ENCODE peak calls at places on chromosomes 2 and 18, in ten cellular contexts. Q, L, U, X, W, A, C, Y, S and K are unnamed samples.

GRCh38 chr2:181070119-181070833 is 89.9 kb downstream of the UBE2E3 start:
- DNase-seq in Q (no peak), L (peak), U (no peak), X (no peak), W (no peak), A (no peak), C (no peak), Y (no peak), S (peak), K (no peak)

GRCh38 chr2:130896813-130897212 is 60.1 kb downstream of the ARHGEF4 start:
- DNase-seq in Q (no peak), L (no peak), U (no peak), X (no peak), W (no peak), A (no peak), C (no peak), Y (no peak), S (no peak), K (no peak)

GRCh38 chr2:12271589-12271984 is 445.1 kb upstream of the TRIB2 start:
- DNase-seq in Q (no peak), L (no peak), U (no peak), X (no peak), W (no peak), A (no peak), C (no peak), Y (no peak), S (no peak), K (no peak)

GRCh38 chr2:7974936-7975335 is 706.9 kb upstream of the ID2 start:
- DNase-seq in Q (no peak), L (no peak), U (no peak), X (no peak), W (no peak), A (no peak), C (no peak), Y (no peak), S (no peak), K (no peak)

GRCh38 chr2:15009681-15010080 is 377.2 kb downstream of the LRATD1 start:
- DNase-seq in Q (no peak), L (peak), U (no peak), X (no peak), W (no peak), A (no peak), C (no peak), Y (no peak), S (no peak), K (no peak)

GRCh38 chr2:44676379-44676778 is 265.1 kb upstream of the SIX3 start:
- DNase-seq in Q (no peak), L (no peak), U (no peak), X (no peak), W (no peak), A (no peak), C (no peak), Y (no peak), S (no peak), K (no peak)

GRCh38 chr2:38947241-38948239 is 57.9 kb downstream of the ARHGEF33 start:
- DNase-seq in Q (peak), L (peak), U (peak), X (peak), W (peak), A (peak), C (peak), Y (peak), S (peak), K (peak)

GRCh38 chr18:6746386-6746960 is 17.0 kb downstream of the ARHGAP28 start:
- DNase-seq in Q (no peak), L (peak), U (no peak), X (no peak), W (no peak), A (no peak), C (no peak), Y (no peak), S (no peak), K (no peak)

GRCh38 chr2:179262077-179262660 is 2.5 kb downstream of the SESTD1 start:
- DNase-seq in Q (no peak), L (no peak), U (no peak), X (no peak), W (no peak), A (no peak), C (no peak), Y (no peak), S (no peak), K (no peak)

GRCh38 chr2:2708575-2708974 is 377.5 kb upstream of the MYT1L start:
- DNase-seq in Q (no peak), L (no peak), U (no peak), X (no peak), W (no peak), A (no peak), C (no peak), Y (no peak), S (no peak), K (no peak)

GRCh38 chr2:8267103-8267502 is 414.8 kb upstream of the ID2 start:
- DNase-seq in Q (no peak), L (no peak), U (no peak), X (no peak), W (no peak), A (no peak), C (no peak), Y (no peak), S (no peak), K (no peak)

GRCh38 chr2:220949476-220949875 is 622.6 kb downstream of the EPHA4 start:
- DNase-seq in Q (no peak), L (peak), U (no peak), X (no peak), W (no peak), A (no peak), C (no peak), Y (no peak), S (no peak), K (no peak)

GRCh38 chr2:112623913-112624777 is 21.6 kb upstream of the SLC20A1 start:
- DNase-seq in Q (no peak), L (peak), U (no peak), X (no peak), W (no peak), A (no peak), C (no peak), Y (peak), S (peak), K (no peak)

GRCh38 chr2:132620115-132620514 is 49.9 kb downstream of the LYPD1 start:
- DNase-seq in Q (no peak), L (peak), U (no peak), X (no peak), W (no peak), A (no peak), C (no peak), Y (no peak), S (no peak), K (no peak)

GRCh38 chr18:13159579-13159978 is 59.0 kb upstream of the LDLRAD4 start:
- DNase-seq in Q (peak), L (peak), U (peak), X (no peak), W (no peak), A (peak), C (peak), Y (no peak), S (peak), K (no peak)

GRCh38 chr2:26075173-26075572 is 41.3 kb downstream of the RAB10 start:
- DNase-seq in Q (no peak), L (no peak), U (no peak), X (no peak), W (no peak), A (no peak), C (no peak), Y (no peak), S (no peak), K (no peak)

GRCh38 chr18:2104620-2105462 is 466.5 kb downstream of the METTL4 start:
- DNase-seq in Q (peak), L (peak), U (no peak), X (no peak), W (peak), A (peak), C (no peak), Y (peak), S (peak), K (peak)

GRCh38 chr2:176768185-176768584 is 444.4 kb upstream of the HNRNPA3 start:
- DNase-seq in Q (no peak), L (no peak), U (peak), X (no peak), W (no peak), A (no peak), C (no peak), Y (no peak), S (no peak), K (no peak)

GRCh38 chr2:159600752-159601151 is 15.6 kb downstream of the BAZ2B start:
- DNase-seq in Q (no peak), L (peak), U (no peak), X (no peak), W (no peak), A (no peak), C (no peak), Y (no peak), S (peak), K (no peak)

GRCh38 chr2:61758991-61759390 is 94.9 kb downstream of the FAM161A start:
- DNase-seq in Q (no peak), L (peak), U (no peak), X (no peak), W (no peak), A (no peak), C (no peak), Y (no peak), S (peak), K (no peak)

GRCh38 chr2:146295080-146295670 is 1549.7 kb upstream of the ACVR2A start:
- DNase-seq in Q (no peak), L (no peak), U (no peak), X (no peak), W (no peak), A (no peak), C (no peak), Y (no peak), S (peak), K (no peak)

GRCh38 chr2:120570001-120570400 is 165.7 kb upstream of the GLI2 start:
- DNase-seq in Q (no peak), L (no peak), U (no peak), X (no peak), W (no peak), A (no peak), C (no peak), Y (no peak), S (no peak), K (no peak)

GRCh38 chr2:85771486-85771885 is 17.7 kb downstream of the ATOH8 start:
- DNase-seq in Q (no peak), L (no peak), U (no peak), X (no peak), W (no peak), A (no peak), C (no peak), Y (no peak), S (no peak), K (no peak)

GRCh38 chr2:128491845-128492244 is 173.2 kb upstream of the HS6ST1 start:
- DNase-seq in Q (no peak), L (no peak), U (no peak), X (no peak), W (peak), A (no peak), C (no peak), Y (no peak), S (no peak), K (peak)

GRCh38 chr2:176080540-176081355 is 3.0 kb downstream of the EVX2 start:
- DNase-seq in Q (no peak), L (no peak), U (no peak), X (no peak), W (peak), A (peak), C (no peak), Y (no peak), S (peak), K (peak)

GRCh38 chr2:101032100-101032776 is 30.1 kb downstream of the RPL31 start:
- DNase-seq in Q (no peak), L (no peak), U (no peak), X (no peak), W (no peak), A (no peak), C (no peak), Y (no peak), S (no peak), K (no peak)

GRCh38 chr2:118755362-118755761 is 92.1 kb downstream of the EN1 start:
- DNase-seq in Q (no peak), L (no peak), U (no peak), X (no peak), W (no peak), A (no peak), C (no peak), Y (no peak), S (no peak), K (no peak)

GRCh38 chr2:58535182-58535581 is 294.1 kb upstream of the FANCL start:
- DNase-seq in Q (no peak), L (no peak), U (no peak), X (no peak), W (no peak), A (no peak), C (no peak), Y (no peak), S (no peak), K (peak)

GRCh38 chr18:26460449-26461091 is 87.8 kb downstream of the KCTD1 start:
- DNase-seq in Q (no peak), L (peak), U (peak), X (no peak), W (no peak), A (no peak), C (no peak), Y (no peak), S (peak), K (no peak)

GRCh38 chr2:58156780-58157179 is 84.3 kb downstream of the FANCL start:
- DNase-seq in Q (no peak), L (peak), U (no peak), X (no peak), W (no peak), A (no peak), C (peak), Y (no peak), S (no peak), K (no peak)

GRCh38 chr2:10775831-10776230 is 36.8 kb downstream of the PDIA6 start:
- DNase-seq in Q (no peak), L (no peak), U (no peak), X (no peak), W (no peak), A (no peak), C (no peak), Y (no peak), S (no peak), K (no peak)

GRCh38 chr2:147910990-147911473 is 66.2 kb downstream of the ACVR2A start:
- DNase-seq in Q (peak), L (peak), U (peak), X (peak), W (no peak), A (peak), C (peak), Y (peak), S (peak), K (no peak)

GRCh38 chr18:49875155-49875554 is 61.8 kb upstream of the ACAA2 start:
- DNase-seq in Q (no peak), L (no peak), U (no peak), X (no peak), W (no peak), A (no peak), C (no peak), Y (no peak), S (no peak), K (no peak)

GRCh38 chr2:119022678-119023077 is 80.7 kb downstream of the MARCO start:
- DNase-seq in Q (no peak), L (no peak), U (no peak), X (no peak), W (no peak), A (no peak), C (no peak), Y (no peak), S (no peak), K (no peak)

GRCh38 chr2:216572582-216573578 is 60.3 kb upstream of the IGFBP2 start:
- DNase-seq in Q (no peak), L (no peak), U (no peak), X (peak), W (no peak), A (no peak), C (no peak), Y (no peak), S (no peak), K (no peak)

GRCh38 chr2:36633470-36634092 is 35.6 kb upstream of the FEZ2 start:
- DNase-seq in Q (no peak), L (peak), U (no peak), X (no peak), W (no peak), A (no peak), C (no peak), Y (no peak), S (no peak), K (no peak)

GRCh38 chr18:11672198-11672597 is 16.9 kb upstream of the GNAL start:
- DNase-seq in Q (no peak), L (no peak), U (no peak), X (no peak), W (no peak), A (no peak), C (no peak), Y (no peak), S (no peak), K (no peak)

GRCh38 chr2:110114007-110114591 is 1.5 kb downstream of the MALL start:
- DNase-seq in Q (no peak), L (no peak), U (no peak), X (no peak), W (no peak), A (no peak), C (no peak), Y (no peak), S (peak), K (no peak)

GRCh38 chr18:45730832-45731545 is 7.0 kb downstream of the SLC14A1 start:
- DNase-seq in Q (no peak), L (peak), U (no peak), X (no peak), W (no peak), A (no peak), C (peak), Y (no peak), S (peak), K (no peak)